ENCODE peak calls at places on chromosomes 3 and 15, in seven cellular contexts. One of them, this sample, is unnamed.

GRCh38 chr15:28889346-28889745 is 3.6 kb downstream of the APBA2 start:
- DNase-seq in uterus: no peak
- DNase-seq in breast epithelium: no peak
- DNase-seq in fibroblast of lung: no peak
- DNase-seq in stomach: no peak
- DNase-seq in tibial nerve: no peak
- DNase-seq in tibial artery: no peak
- DNase-seq in this sample: no peak

GRCh38 chr3:58647661-58648141 is 18.9 kb downstream of the FAM3D start:
- DNase-seq in uterus: no peak
- DNase-seq in breast epithelium: no peak
- DNase-seq in fibroblast of lung: no peak
- DNase-seq in stomach: peak; percentile 54
- DNase-seq in tibial nerve: no peak
- DNase-seq in tibial artery: no peak
- DNase-seq in this sample: no peak

GRCh38 chr3:159499031-159499793 is 489.4 kb upstream of the IL12A start:
- DNase-seq in uterus: no peak
- DNase-seq in breast epithelium: no peak
- DNase-seq in fibroblast of lung: no peak
- DNase-seq in stomach: no peak
- DNase-seq in tibial nerve: no peak
- DNase-seq in tibial artery: no peak
- DNase-seq in this sample: no peak

GRCh38 chr3:128297401-128298138 is 144.3 kb downstream of the EEFSEC start:
- DNase-seq in uterus: no peak
- DNase-seq in breast epithelium: peak; percentile 19
- DNase-seq in fibroblast of lung: no peak
- DNase-seq in stomach: peak; percentile 35
- DNase-seq in tibial nerve: no peak
- DNase-seq in tibial artery: peak; percentile 41
- DNase-seq in this sample: no peak

GRCh38 chr3:170840291-170840859 is 29.6 kb downstream of the RPL22L1 start:
- DNase-seq in uterus: no peak
- DNase-seq in breast epithelium: no peak
- DNase-seq in fibroblast of lung: peak; percentile 61
- DNase-seq in stomach: no peak
- DNase-seq in tibial nerve: no peak
- DNase-seq in tibial artery: no peak
- DNase-seq in this sample: no peak

GRCh38 chr3:125313060-125313635 is 62.0 kb downstream of the ZNF148 start:
- DNase-seq in uterus: no peak
- DNase-seq in breast epithelium: no peak
- DNase-seq in fibroblast of lung: peak; percentile 37
- DNase-seq in stomach: no peak
- DNase-seq in tibial nerve: no peak
- DNase-seq in tibial artery: no peak
- DNase-seq in this sample: no peak

GRCh38 chr15:68770206-68770605 is 50.5 kb downstream of the ANP32A start:
- DNase-seq in uterus: no peak
- DNase-seq in breast epithelium: no peak
- DNase-seq in fibroblast of lung: no peak
- DNase-seq in stomach: no peak
- DNase-seq in tibial nerve: no peak
- DNase-seq in tibial artery: no peak
- DNase-seq in this sample: no peak

GRCh38 chr15:72237286-72238224 is 6.6 kb upstream of the PKM start:
- DNase-seq in uterus: peak; percentile 57
- DNase-seq in breast epithelium: peak; percentile 71
- DNase-seq in fibroblast of lung: peak; percentile 97
- DNase-seq in stomach: peak; percentile 64
- DNase-seq in tibial nerve: peak; percentile 84
- DNase-seq in tibial artery: peak; percentile 89
- DNase-seq in this sample: peak; percentile 43

GRCh38 chr3:98282205-98282604 is at the start of gene OR5H2:
- DNase-seq in uterus: no peak
- DNase-seq in breast epithelium: no peak
- DNase-seq in fibroblast of lung: no peak
- DNase-seq in stomach: no peak
- DNase-seq in tibial nerve: no peak
- DNase-seq in tibial artery: no peak
- DNase-seq in this sample: no peak

GRCh38 chr15:66908503-66909095 is 156.8 kb upstream of the SMAD3 start:
- DNase-seq in uterus: no peak
- DNase-seq in breast epithelium: no peak
- DNase-seq in fibroblast of lung: no peak
- DNase-seq in stomach: no peak
- DNase-seq in tibial nerve: no peak
- DNase-seq in tibial artery: no peak
- DNase-seq in this sample: no peak

GRCh38 chr3:177445591-177445990 is 248.3 kb upstream of the TBL1XR1 start:
- DNase-seq in uterus: no peak
- DNase-seq in breast epithelium: no peak
- DNase-seq in fibroblast of lung: no peak
- DNase-seq in stomach: no peak
- DNase-seq in tibial nerve: no peak
- DNase-seq in tibial artery: no peak
- DNase-seq in this sample: no peak

GRCh38 chr3:122392868-122393844 is 9.2 kb downstream of the FAM162A start:
- DNase-seq in uterus: no peak
- DNase-seq in breast epithelium: no peak
- DNase-seq in fibroblast of lung: peak; percentile 71
- DNase-seq in stomach: no peak
- DNase-seq in tibial nerve: no peak
- DNase-seq in tibial artery: no peak
- DNase-seq in this sample: no peak

GRCh38 chr15:73873456-73873855 is at the start of gene TBC1D21:
- DNase-seq in uterus: no peak
- DNase-seq in breast epithelium: no peak
- DNase-seq in fibroblast of lung: no peak
- DNase-seq in stomach: peak; percentile 17
- DNase-seq in tibial nerve: no peak
- DNase-seq in tibial artery: no peak
- DNase-seq in this sample: no peak

GRCh38 chr15:84625125-84625524 is 24.3 kb downstream of the ZSCAN2 start:
- DNase-seq in uterus: no peak
- DNase-seq in breast epithelium: no peak
- DNase-seq in fibroblast of lung: no peak
- DNase-seq in stomach: no peak
- DNase-seq in tibial nerve: no peak
- DNase-seq in tibial artery: no peak
- DNase-seq in this sample: no peak

GRCh38 chr15:84599906-84600305 is 903 bp upstream of the ZSCAN2 start:
- DNase-seq in uterus: no peak
- DNase-seq in breast epithelium: no peak
- DNase-seq in fibroblast of lung: no peak
- DNase-seq in stomach: no peak
- DNase-seq in tibial nerve: no peak
- DNase-seq in tibial artery: no peak
- DNase-seq in this sample: no peak

GRCh38 chr3:157535667-157536066 is 32.5 kb upstream of the VEPH1 start:
- DNase-seq in uterus: no peak
- DNase-seq in breast epithelium: no peak
- DNase-seq in fibroblast of lung: no peak
- DNase-seq in stomach: no peak
- DNase-seq in tibial nerve: no peak
- DNase-seq in tibial artery: no peak
- DNase-seq in this sample: no peak

DNA sequence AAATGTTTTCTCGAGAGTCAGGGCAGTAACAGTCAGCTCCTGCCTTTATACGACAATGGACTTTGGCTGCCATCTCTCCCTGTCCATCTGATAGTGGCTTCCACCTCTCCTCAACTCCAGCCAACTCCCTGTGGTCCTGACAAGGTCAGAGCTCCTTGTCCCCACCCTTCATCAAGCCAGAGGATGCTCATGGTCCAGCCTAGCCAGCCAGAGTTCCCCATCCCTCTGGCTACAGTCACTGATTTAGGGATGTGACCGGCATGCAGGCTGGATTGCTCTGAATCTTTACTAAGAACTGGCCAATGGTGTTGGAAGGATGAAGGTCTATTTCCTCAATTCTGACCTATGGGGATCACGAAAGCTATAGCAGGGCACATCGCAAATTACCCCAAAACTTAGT is 156.1 kb downstream of the OR4M2 start:
- DNase-seq in uterus: no peak
- DNase-seq in breast epithelium: no peak
- DNase-seq in fibroblast of lung: no peak
- DNase-seq in stomach: no peak
- DNase-seq in tibial nerve: no peak
- DNase-seq in tibial artery: no peak
- DNase-seq in this sample: no peak
- H3K9me3 ChIP-seq in uterus: no peaks in the 10 kb centered on the region
- H3K9me3 ChIP-seq in breast epithelium: no peaks in the 10 kb centered on the region
- H3K9me3 ChIP-seq in fibroblast of lung: peaks cover 3% of the 10 kb centered on the region
- H3K9me3 ChIP-seq in stomach: peaks cover 17% of the 10 kb centered on the region
- H3K9me3 ChIP-seq in tibial nerve: no peaks in the 10 kb centered on the region
- H3K9me3 ChIP-seq in tibial artery: no peaks in the 10 kb centered on the region
- H3K9me3 ChIP-seq in this sample: no peaks in the 10 kb centered on the region

GRCh38 chr3:181712505-181713299 is 977 bp downstream of the SOX2 start:
- DNase-seq in uterus: no peak
- DNase-seq in breast epithelium: no peak
- DNase-seq in fibroblast of lung: no peak
- DNase-seq in stomach: peak; percentile 39
- DNase-seq in tibial nerve: no peak
- DNase-seq in tibial artery: no peak
- DNase-seq in this sample: no peak
- H3K9me3 ChIP-seq in uterus: no peaks in the 10 kb centered on the region
- H3K9me3 ChIP-seq in breast epithelium: no peaks in the 10 kb centered on the region
- H3K9me3 ChIP-seq in fibroblast of lung: no peaks in the 10 kb centered on the region
- H3K9me3 ChIP-seq in stomach: no peaks in the 10 kb centered on the region
- H3K9me3 ChIP-seq in tibial nerve: no peaks in the 10 kb centered on the region
- H3K9me3 ChIP-seq in tibial artery: no peaks in the 10 kb centered on the region
- H3K9me3 ChIP-seq in this sample: no peaks in the 10 kb centered on the region

DNA sequence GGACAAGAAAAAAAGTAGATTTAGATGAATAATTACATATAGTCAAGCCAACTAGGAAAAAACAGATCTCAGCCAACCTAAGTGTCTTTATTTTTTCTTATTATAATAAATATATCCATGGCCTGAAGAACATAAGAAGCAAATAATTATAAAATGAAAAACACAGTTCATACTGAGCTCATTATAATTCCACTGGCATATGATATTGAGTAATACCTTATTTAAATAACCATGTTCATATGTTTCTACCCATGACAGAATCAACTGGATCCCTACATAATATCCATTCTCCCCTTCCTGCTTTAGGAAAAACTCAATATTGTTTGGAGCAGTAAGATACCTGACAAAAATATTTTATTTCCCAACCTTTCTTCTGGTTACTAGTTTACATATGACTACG is 184.3 kb upstream of the MBNL1 start:
- DNase-seq in uterus: no peak
- DNase-seq in breast epithelium: no peak
- DNase-seq in fibroblast of lung: no peak
- DNase-seq in stomach: no peak
- DNase-seq in tibial nerve: no peak
- DNase-seq in tibial artery: no peak
- DNase-seq in this sample: no peak
- H3K9me3 ChIP-seq in uterus: no peaks in the 10 kb centered on the region
- H3K9me3 ChIP-seq in breast epithelium: no peaks in the 10 kb centered on the region
- H3K9me3 ChIP-seq in fibroblast of lung: no peaks in the 10 kb centered on the region
- H3K9me3 ChIP-seq in stomach: no peaks in the 10 kb centered on the region
- H3K9me3 ChIP-seq in tibial nerve: no peaks in the 10 kb centered on the region
- H3K9me3 ChIP-seq in tibial artery: no peaks in the 10 kb centered on the region
- H3K9me3 ChIP-seq in this sample: no peaks in the 10 kb centered on the region

DNA sequence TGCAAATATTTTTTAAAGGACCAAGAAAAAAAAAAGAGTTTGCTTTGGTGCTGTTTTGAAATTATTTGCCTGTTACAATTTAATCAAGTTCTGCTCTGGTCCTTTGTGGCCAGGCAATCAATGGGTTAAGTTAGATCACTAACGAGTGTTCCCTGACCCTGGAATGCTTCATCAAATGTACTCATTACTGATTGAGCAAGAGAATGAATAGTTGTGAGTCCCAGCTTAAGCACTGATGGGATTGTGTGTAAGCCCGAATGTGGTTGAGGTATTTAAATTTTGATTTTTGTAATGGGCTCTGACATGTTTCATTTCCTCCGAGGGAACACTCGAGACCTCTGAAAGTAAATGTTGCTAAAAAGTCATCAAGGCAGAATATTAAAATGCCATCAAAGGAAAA is 699.1 kb downstream of the MCTP2 start:
- DNase-seq in uterus: no peak
- DNase-seq in breast epithelium: no peak
- DNase-seq in fibroblast of lung: no peak
- DNase-seq in stomach: no peak
- DNase-seq in tibial nerve: no peak
- DNase-seq in tibial artery: no peak
- DNase-seq in this sample: no peak
- H3K9me3 ChIP-seq in uterus: no peaks in the 10 kb centered on the region
- H3K9me3 ChIP-seq in breast epithelium: no peaks in the 10 kb centered on the region
- H3K9me3 ChIP-seq in fibroblast of lung: no peaks in the 10 kb centered on the region
- H3K9me3 ChIP-seq in stomach: no peaks in the 10 kb centered on the region
- H3K9me3 ChIP-seq in tibial nerve: no peaks in the 10 kb centered on the region
- H3K9me3 ChIP-seq in tibial artery: no peaks in the 10 kb centered on the region
- H3K9me3 ChIP-seq in this sample: no peaks in the 10 kb centered on the region

DNA sequence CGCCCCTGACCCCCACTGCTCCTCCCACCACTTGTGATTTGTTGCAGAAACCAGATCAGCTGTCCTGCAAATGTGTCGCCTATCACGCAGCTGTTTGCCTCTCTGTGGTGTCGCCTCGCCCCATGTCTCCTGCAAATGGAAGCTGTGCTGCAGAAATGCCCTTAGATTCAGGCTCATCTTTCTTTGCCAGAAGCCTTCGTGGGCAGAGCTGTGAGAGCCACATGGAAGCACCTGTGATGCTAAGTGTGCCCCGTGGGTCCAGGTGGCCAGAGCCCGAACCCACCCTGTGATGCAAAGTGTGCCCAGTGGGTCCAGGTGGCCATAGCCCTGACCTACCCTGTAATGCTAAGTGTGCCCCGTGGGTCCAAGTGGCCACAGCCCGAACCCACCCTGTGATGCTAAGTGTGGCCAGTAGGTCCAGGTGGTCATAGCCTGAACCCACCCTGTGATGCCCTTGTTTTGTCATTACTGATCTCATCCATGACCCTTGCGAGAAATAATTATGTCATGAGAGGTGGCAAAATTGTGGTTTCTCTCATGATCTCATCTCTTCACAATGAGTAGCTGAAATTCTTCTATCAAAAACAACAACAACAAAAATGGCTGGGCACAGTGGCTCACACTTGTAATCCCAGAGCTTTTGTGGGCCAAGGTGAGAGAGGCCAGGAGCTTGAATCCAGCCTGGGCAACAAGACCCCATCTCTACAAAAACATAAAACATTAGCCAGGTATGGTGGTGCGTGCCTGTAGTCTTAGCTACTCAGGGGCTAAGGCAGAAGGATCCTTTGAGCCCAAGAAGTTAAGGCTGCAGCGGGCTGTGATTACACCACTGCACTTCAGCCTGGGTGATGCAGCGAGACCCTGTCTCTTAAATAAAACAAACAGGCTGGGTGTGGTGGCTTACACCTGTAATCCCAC is 187.4 kb downstream of the GOLGA6L6 start:
- DNase-seq in uterus: no peak
- DNase-seq in breast epithelium: no peak
- DNase-seq in fibroblast of lung: no peak
- DNase-seq in stomach: peak; percentile 25
- DNase-seq in tibial nerve: no peak
- DNase-seq in tibial artery: no peak
- DNase-seq in this sample: no peak
- H3K9me3 ChIP-seq in uterus: no peaks in the 10 kb centered on the region
- H3K9me3 ChIP-seq in breast epithelium: peaks cover 16% of the 10 kb centered on the region
- H3K9me3 ChIP-seq in fibroblast of lung: peaks cover 16% of the 10 kb centered on the region
- H3K9me3 ChIP-seq in stomach: peaks cover 7% of the 10 kb centered on the region
- H3K9me3 ChIP-seq in tibial nerve: no peaks in the 10 kb centered on the region
- H3K9me3 ChIP-seq in tibial artery: no peaks in the 10 kb centered on the region
- H3K9me3 ChIP-seq in this sample: no peaks in the 10 kb centered on the region